ENCODE peak calls at places on chromosomes 3 and 15, in ten cellular contexts. One of them, this sample, is unnamed.

GRCh38 chr3:43894176-43895049 is 203.7 kb downstream of the ABHD5 start:
- DNase-seq in midbrain: peak
- DNase-seq in lung: no peak
- DNase-seq in suprapubic skin: no peak
- DNase-seq in fibroblast of the aortic adventitia: peak
- DNase-seq in KG1: no peak
- DNase-seq in Right ventricle myocardium superior: peak
- DNase-seq in EL: peak
- DNase-seq in GM23248: peak
- DNase-seq in T-helper 2 cell: no peak
- DNase-seq in this sample: no peak

GRCh38 chr3:172519241-172519640 is 4.0 kb downstream of the TNFSF10 start:
- DNase-seq in fibroblast of the aortic adventitia: no peak
- DNase-seq in midbrain: no peak
- DNase-seq in KG1: no peak
- DNase-seq in GM23248: no peak
- DNase-seq in lung: no peak
- DNase-seq in suprapubic skin: no peak
- DNase-seq in EL: no peak
- DNase-seq in Right ventricle myocardium superior: no peak
- DNase-seq in T-helper 2 cell: no peak
- DNase-seq in this sample: no peak

GRCh38 chr3:183824761-183825379 is 507 bp downstream of the MAP6D1 start:
- DNase-seq in EL: peak
- DNase-seq in T-helper 2 cell: no peak
- DNase-seq in KG1: no peak
- DNase-seq in lung: no peak
- DNase-seq in midbrain: peak
- DNase-seq in suprapubic skin: peak
- DNase-seq in GM23248: peak
- DNase-seq in Right ventricle myocardium superior: no peak
- DNase-seq in fibroblast of the aortic adventitia: no peak
- DNase-seq in this sample: no peak

GRCh38 chr15:45573961-45574629 is 13.1 kb upstream of the BLOC1S6 start:
- DNase-seq in Right ventricle myocardium superior: no peak
- DNase-seq in GM23248: peak
- DNase-seq in midbrain: no peak
- DNase-seq in suprapubic skin: no peak
- DNase-seq in fibroblast of the aortic adventitia: peak
- DNase-seq in T-helper 2 cell: no peak
- DNase-seq in EL: peak
- DNase-seq in KG1: no peak
- DNase-seq in lung: no peak
- DNase-seq in this sample: no peak

GRCh38 chr3:12687948-12688347 is 24.0 kb upstream of the RAF1 start:
- DNase-seq in midbrain: no peak
- DNase-seq in Right ventricle myocardium superior: no peak
- DNase-seq in suprapubic skin: no peak
- DNase-seq in GM23248: no peak
- DNase-seq in EL: no peak
- DNase-seq in KG1: no peak
- DNase-seq in T-helper 2 cell: no peak
- DNase-seq in lung: no peak
- DNase-seq in fibroblast of the aortic adventitia: no peak
- DNase-seq in this sample: no peak

GRCh38 chr15:66071621-66072295 is 181.8 kb downstream of the MEGF11 start:
- DNase-seq in midbrain: no peak
- DNase-seq in suprapubic skin: no peak
- DNase-seq in lung: no peak
- DNase-seq in fibroblast of the aortic adventitia: peak
- DNase-seq in EL: no peak
- DNase-seq in GM23248: peak
- DNase-seq in T-helper 2 cell: no peak
- DNase-seq in KG1: no peak
- DNase-seq in Right ventricle myocardium superior: no peak
- DNase-seq in this sample: no peak

GRCh38 chr3:38003817-38004414 is 13.3 kb downstream of the VILL start:
- DNase-seq in Right ventricle myocardium superior: peak
- DNase-seq in T-helper 2 cell: no peak
- DNase-seq in GM23248: no peak
- DNase-seq in midbrain: no peak
- DNase-seq in lung: no peak
- DNase-seq in fibroblast of the aortic adventitia: no peak
- DNase-seq in suprapubic skin: no peak
- DNase-seq in EL: no peak
- DNase-seq in KG1: no peak
- DNase-seq in this sample: no peak

GRCh38 chr15:68365140-68365745 is 66.7 kb downstream of the ITGA11 start:
- DNase-seq in EL: no peak
- DNase-seq in suprapubic skin: no peak
- DNase-seq in KG1: no peak
- DNase-seq in lung: no peak
- DNase-seq in Right ventricle myocardium superior: peak
- DNase-seq in T-helper 2 cell: no peak
- DNase-seq in midbrain: no peak
- DNase-seq in GM23248: no peak
- DNase-seq in fibroblast of the aortic adventitia: peak
- DNase-seq in this sample: no peak

GRCh38 chr3:71753716-71754609 is at the start of gene GPR27:
- DNase-seq in midbrain: no peak
- DNase-seq in Right ventricle myocardium superior: peak
- DNase-seq in EL: peak
- DNase-seq in GM23248: peak
- DNase-seq in fibroblast of the aortic adventitia: peak
- DNase-seq in KG1: no peak
- DNase-seq in suprapubic skin: no peak
- DNase-seq in T-helper 2 cell: no peak
- DNase-seq in lung: no peak
- DNase-seq in this sample: no peak

GRCh38 chr15:100844778-100845177 is 34.9 kb upstream of the ALDH1A3 start:
- DNase-seq in T-helper 2 cell: no peak
- DNase-seq in Right ventricle myocardium superior: no peak
- DNase-seq in suprapubic skin: no peak
- DNase-seq in lung: no peak
- DNase-seq in EL: no peak
- DNase-seq in GM23248: no peak
- DNase-seq in midbrain: no peak
- DNase-seq in KG1: no peak
- DNase-seq in fibroblast of the aortic adventitia: no peak
- DNase-seq in this sample: no peak

This sample was measured in AG09319.